ENCODE peak calls at places on chromosomes 5 and 9, in seven cellular contexts. B is choroid plexus epithelial cell, J is ovary, Y is brain microvascular endothelial cell, R is GM12865, F is cardiac muscle cell, Q is PC-3. C is an unnamed sample.

GRCh38 chr5:100430268-100430900 is 104.8 kb upstream of the FAM174A start:
- DNase-seq in B (peak; percentile 65), J (no peak), Y (peak; percentile 41), R (peak; percentile 58), F (peak; percentile 55), Q (peak; percentile 71), C (peak; percentile 22)

GRCh38 chr5:56206126-56206525 is 27.0 kb downstream of the ANKRD55 start:
- DNase-seq in B (peak; percentile 67), J (no peak), Y (peak; percentile 74), R (no peak), F (peak; percentile 70), Q (peak; percentile 61), C (no peak)

GRCh38 chr9:131104016-131104740 is 7.8 kb downstream of the AIF1L start:
- DNase-seq in B (no peak), J (no peak), Y (no peak), R (no peak), F (no peak), Q (no peak), C (no peak)

GRCh38 chr9:108168451-108168850 is 678.9 kb upstream of the KLF4 start:
- DNase-seq in B (no peak), J (peak; percentile 16), Y (no peak), R (no peak), F (no peak), Q (no peak), C (no peak)

GRCh38 chr9:109560470-109561132 is 62.5 kb upstream of the PTPN3 start:
- DNase-seq in B (no peak), J (no peak), Y (no peak), R (no peak), F (no peak), Q (no peak), C (no peak)

GRCh38 chr9:84857224-84857623 is 187.7 kb downstream of the NTRK2 start:
- DNase-seq in B (no peak), J (no peak), Y (no peak), R (no peak), F (no peak), Q (no peak), C (no peak)

GRCh38 chr9:91428927-91429351 is 5.3 kb upstream of the NFIL3 start:
- DNase-seq in B (peak; percentile 93), J (no peak), Y (no peak), R (no peak), F (peak; percentile 92), Q (no peak), C (no peak)

GRCh38 chr5:62077823-62078550 is 228.0 kb upstream of the KIF2A start:
- DNase-seq in B (no peak), J (no peak), Y (no peak), R (no peak), F (no peak), Q (no peak), C (no peak)

GRCh38 chr9:85713897-85714296 is 27.9 kb downstream of the AGTPBP1 start:
- DNase-seq in B (peak; percentile 52), J (no peak), Y (no peak), R (no peak), F (peak; percentile 45), Q (no peak), C (no peak)

GRCh38 chr5:179192185-179192890 is 132.2 kb downstream of the ZNF354C start:
- DNase-seq in B (no peak), J (no peak), Y (no peak), R (no peak), F (no peak), Q (no peak), C (no peak)

GRCh38 chr9:127661342-127661741 is 45.4 kb upstream of the CFAP157 start:
- DNase-seq in B (no peak), J (peak; percentile 66), Y (no peak), R (no peak), F (no peak), Q (no peak), C (no peak)

GRCh38 chr5:176716320-176716719 is 69.0 kb downstream of the TSPAN17 start:
- DNase-seq in B (peak; percentile 83), J (no peak), Y (peak; percentile 69), R (no peak), F (peak; percentile 81), Q (peak; percentile 88), C (no peak)

GRCh38 chr5:21919417-21920022 is 933.6 kb downstream of the CDH12 start:
- DNase-seq in B (peak; percentile 70), J (no peak), Y (peak; percentile 33), R (peak; percentile 49), F (peak; percentile 50), Q (peak; percentile 73), C (peak; percentile 40)

GRCh38 chr9:87193151-87193550 is 245.8 kb upstream of the GAS1 start:
- DNase-seq in B (no peak), J (no peak), Y (no peak), R (no peak), F (no peak), Q (no peak), C (no peak)

GRCh38 chr9:134331186-134332025 is 5.2 kb downstream of the RXRA start:
- DNase-seq in B (no peak), J (no peak), Y (no peak), R (no peak), F (no peak), Q (no peak), C (no peak)

GRCh38 chr5:148951612-148952011 is 111.2 kb downstream of the SH3TC2 start:
- DNase-seq in B (no peak), J (no peak), Y (no peak), R (no peak), F (no peak), Q (no peak), C (no peak)

GRCh38 chr5:148956632-148957385 is 106.1 kb downstream of the SH3TC2 start:
- DNase-seq in B (no peak), J (no peak), Y (no peak), R (no peak), F (no peak), Q (peak; percentile 70), C (no peak)

GRCh38 chr5:148950892-148951291 is 112.0 kb downstream of the SH3TC2 start:
- DNase-seq in B (no peak), J (no peak), Y (no peak), R (no peak), F (no peak), Q (no peak), C (no peak)

GRCh38 chr5:148949871-148950863 is 112.7 kb downstream of the SH3TC2 start:
- DNase-seq in B (no peak), J (no peak), Y (no peak), R (no peak), F (no peak), Q (peak; percentile 86), C (no peak)

DNA sequence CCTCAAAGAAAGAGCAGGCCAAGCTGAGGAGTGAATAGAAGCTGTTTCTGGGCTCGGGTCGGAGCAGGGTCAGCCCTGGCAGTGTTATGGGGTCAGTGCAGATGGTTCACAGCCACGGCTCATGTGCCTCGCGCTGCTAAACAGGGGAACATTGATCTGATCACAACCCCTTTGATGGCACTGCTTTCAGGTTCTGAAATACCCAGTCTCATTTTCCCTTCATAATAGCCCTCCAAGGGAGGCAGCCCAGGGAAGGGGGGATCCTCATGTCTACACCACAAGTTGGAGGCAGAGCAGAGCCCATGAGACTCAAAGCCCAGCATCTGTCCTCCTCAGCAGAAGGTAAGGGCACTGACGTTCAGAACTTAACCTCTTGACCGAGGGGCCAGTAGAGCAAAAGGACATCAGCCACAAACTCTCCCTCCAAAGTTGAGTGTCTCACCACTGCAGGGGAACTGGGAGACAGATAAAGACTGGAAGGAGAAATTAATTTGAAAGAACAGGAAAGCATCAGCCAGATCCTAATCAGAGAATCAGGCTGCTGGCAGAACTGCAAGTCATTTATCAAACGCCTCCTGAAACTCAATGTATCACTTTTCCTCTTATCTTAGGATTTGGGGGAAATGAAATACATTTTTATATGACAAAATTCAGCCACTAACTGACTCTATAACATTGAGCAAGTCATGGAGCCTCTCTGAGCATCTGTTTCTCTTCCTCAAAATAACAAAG is 110.6 kb downstream of the SH3TC2 start:
- DNase-seq in B (no peak), J (no peak), Y (no peak), R (no peak), F (no peak), Q (no peak), C (no peak)
- TF ChIP-seq CTCF in B (no peak), J (no peak), Y (no peak), R (no peak), F (no peak), Q (no peak), C (no peak)

GRCh38 chr5:151126199-151126645 is 31.4 kb downstream of the ANXA6 start:
- DNase-seq in B (peak; percentile 74), J (peak; percentile 61), Y (peak; percentile 39), R (peak; percentile 90), F (peak; percentile 79), Q (peak; percentile 64), C (peak; percentile 73)
- TF ChIP-seq CTCF in B (peak; percentile 85), J (peak; percentile 87), Y (peak; percentile 93), R (peak; percentile 89), F (peak; percentile 76), Q (peak; percentile 91), C (peak; percentile 94)

GRCh38 chr5:132838516-132839282 is 8.3 kb upstream of the SHROOM1 start:
- DNase-seq in B (no peak), J (no peak), Y (no peak), R (no peak), F (no peak), Q (no peak), C (no peak)
- TF ChIP-seq CTCF in B (no peak), J (no peak), Y (no peak), R (no peak), F (no peak), Q (no peak), C (no peak)

GRCh38 chr5:74587300-74587699 is 53.2 kb downstream of the ENC1 start:
- DNase-seq in B (no peak), J (no peak), Y (no peak), R (no peak), F (no peak), Q (no peak), C (no peak)

GRCh38 chr5:74588415-74588814 is 52.1 kb downstream of the ENC1 start:
- DNase-seq in B (no peak), J (no peak), Y (no peak), R (no peak), F (no peak), Q (no peak), C (no peak)

GRCh38 chr5:74587895-74588294 is 52.6 kb downstream of the ENC1 start:
- DNase-seq in B (no peak), J (no peak), Y (no peak), R (no peak), F (no peak), Q (no peak), C (no peak)

GRCh38 chr5:74586831-74587230 is 53.7 kb downstream of the ENC1 start:
- DNase-seq in B (no peak), J (no peak), Y (no peak), R (no peak), F (no peak), Q (no peak), C (no peak)

DNA sequence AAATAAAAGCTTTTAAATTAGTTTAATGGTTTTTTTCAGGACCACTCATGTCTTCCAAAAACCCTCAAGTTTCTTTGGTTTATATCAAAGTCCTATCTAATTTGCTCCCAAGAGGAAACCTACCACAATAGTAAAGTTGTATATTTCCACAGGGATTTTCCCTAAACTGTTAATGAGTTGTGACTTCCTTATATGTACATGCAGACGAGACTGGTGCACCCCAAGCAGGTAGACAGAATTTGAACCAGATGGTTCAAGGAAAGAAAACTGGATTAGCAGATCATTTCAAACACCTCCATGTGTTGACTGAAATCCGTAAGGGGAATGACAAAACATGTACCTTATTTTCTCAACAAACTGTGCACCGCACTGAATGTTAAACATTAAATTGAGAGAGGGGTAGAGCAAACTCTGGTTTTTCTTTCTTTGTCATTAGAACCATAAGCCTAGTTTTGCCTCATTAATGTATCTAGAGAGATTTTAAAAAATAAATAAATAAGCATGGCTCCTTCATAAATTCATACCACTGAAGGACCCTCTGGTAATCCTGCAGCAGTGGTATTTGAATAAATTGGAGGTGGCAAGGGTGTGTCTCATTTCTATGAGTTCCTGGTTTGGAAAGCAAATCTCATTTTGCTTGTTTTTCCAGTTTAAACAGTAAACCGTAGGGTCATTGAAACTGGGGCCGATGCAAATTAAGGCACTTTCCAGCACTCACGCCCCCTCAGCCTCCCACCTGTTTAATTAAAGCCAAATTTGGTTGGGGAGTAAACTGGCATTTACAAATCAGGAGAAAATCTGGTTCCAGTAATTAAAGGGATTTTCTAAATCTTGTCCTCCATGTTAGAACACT is 51.1 kb downstream of the ENC1 start:
- DNase-seq in B (no peak), J (no peak), Y (no peak), R (no peak), F (no peak), Q (no peak), C (no peak)
- TF ChIP-seq CTCF in B (no peak), J (no peak), Y (no peak), R (no peak), F (no peak), Q (no peak), C (no peak)